ENCODE peak calls at places on chromosomes 7 and 10, in five cellular contexts. W is B cell; A is GM13976; Q is activated CD8-positive, alpha-beta memory T cell treated with anti-CD3 and anti-CD28 coated beads for 24 hours; S is epithelial cell of esophagus. L is an unnamed sample.

GRCh38 chr10:33559105-33559504 is 224.6 kb upstream of the NRP1 start:
- DNase-seq in W (no peak), A (no peak), Q (no peak), S (peak; percentile 81), L (no peak)

GRCh38 chr10:114908896-114909295 is 29.1 kb upstream of the TRUB1 start:
- DNase-seq in W (no peak), A (no peak), Q (no peak), S (peak; percentile 31), L (no peak)

GRCh38 chr7:1397491-1398327 is 61.6 kb downstream of the MICALL2 start:
- DNase-seq in W (no peak), A (no peak), Q (no peak), S (no peak), L (no peak)

GRCh38 chr10:3873728-3874461 is 88.9 kb upstream of the KLF6 start:
- DNase-seq in W (peak; percentile 54), A (peak; percentile 80), Q (no peak), S (no peak), L (peak; percentile 30)

GRCh38 chr10:121695731-121696464 is 97.7 kb upstream of the FGFR2 start:
- DNase-seq in W (no peak), A (no peak), Q (no peak), S (peak; percentile 70), L (no peak)

GRCh38 chr7:27576360-27576944 is 86.2 kb downstream of the HIBADH start:
- DNase-seq in W (peak; percentile 12), A (peak; percentile 28), Q (no peak), S (peak; percentile 57), L (no peak)

GRCh38 chr10:13769926-13770325 is 183.2 kb downstream of the PRPF18 start:
- DNase-seq in W (no peak), A (no peak), Q (peak; percentile 11), S (peak; percentile 99), L (no peak)

GRCh38 chr10:103636996-103637395 is 143.5 kb downstream of the NEURL1 start:
- DNase-seq in W (no peak), A (no peak), Q (no peak), S (no peak), L (no peak)

GRCh38 chr7:28060371-28060950 is 120.1 kb downstream of the JAZF1 start:
- DNase-seq in W (no peak), A (no peak), Q (no peak), S (no peak), L (no peak)

GRCh38 chr7:31052841-31053601 is 913 bp downstream of the ADCYAP1R1 start:
- DNase-seq in W (peak; percentile 38), A (no peak), Q (no peak), S (no peak), L (no peak)

GRCh38 chr7:6480323-6480660 is 32.5 kb upstream of the DAGLB start:
- DNase-seq in W (no peak), A (no peak), Q (no peak), S (no peak), L (no peak)

GRCh38 chr10:102888048-102888447 is 18.8 kb downstream of the AS3MT start:
- DNase-seq in W (no peak), A (no peak), Q (no peak), S (no peak), L (no peak)

L was measured in stimulated activated naive CD8-positive, alpha-beta T cell treated with anti-CD3 and anti-CD28 coated beads, Interleukin-15, amount 100 ng/mL, for 72 hours.